ENCODE peak calls at places on chromosomes 12 and 14, in five cellular contexts. One of them, this sample, is unnamed.

GRCh38 chr12:12214635-12215131 is 52.2 kb downstream of the LRP6 start:
- DNase-seq in hepatocyte: no peak
- DNase-seq in PC-9: no peak
- DNase-seq in OCI-LY7: peak; percentile 32
- DNase-seq in MM.1S: peak; percentile 62
- DNase-seq in this sample: peak; percentile 66

GRCh38 chr14:36217027-36217426 is 40.5 kb upstream of the PTCSC3 start:
- DNase-seq in OCI-LY7: no peak
- DNase-seq in PC-9: no peak
- DNase-seq in hepatocyte: no peak
- DNase-seq in MM.1S: no peak
- DNase-seq in this sample: no peak

GRCh38 chr14:78005325-78005724 is 164.8 kb upstream of the NRXN3 start:
- DNase-seq in OCI-LY7: no peak
- DNase-seq in PC-9: peak; percentile 74
- DNase-seq in MM.1S: no peak
- DNase-seq in hepatocyte: peak; percentile 50
- DNase-seq in this sample: peak; percentile 78

GRCh38 chr12:65585648-65586420 is 238.4 kb upstream of the HMGA2 start:
- DNase-seq in OCI-LY7: no peak
- DNase-seq in PC-9: no peak
- DNase-seq in hepatocyte: no peak
- DNase-seq in MM.1S: no peak
- DNase-seq in this sample: no peak

GRCh38 chr14:103302966-103303365 is 31.1 kb upstream of the EIF5 start:
- DNase-seq in OCI-LY7: no peak
- DNase-seq in hepatocyte: no peak
- DNase-seq in MM.1S: no peak
- DNase-seq in PC-9: no peak
- DNase-seq in this sample: peak; percentile 19

GRCh38 chr14:29668201-29668600 is 259.4 kb downstream of the PRKD1 start:
- DNase-seq in hepatocyte: no peak
- DNase-seq in PC-9: no peak
- DNase-seq in MM.1S: no peak
- DNase-seq in OCI-LY7: no peak
- DNase-seq in this sample: no peak

GRCh38 chr14:56189306-56189705 is 71.1 kb downstream of the PELI2 start:
- DNase-seq in hepatocyte: peak; percentile 36
- DNase-seq in PC-9: peak; percentile 48
- DNase-seq in OCI-LY7: no peak
- DNase-seq in MM.1S: no peak
- DNase-seq in this sample: peak; percentile 80

GRCh38 chr14:65478596-65478995 is 66.1 kb downstream of the FUT8 start:
- DNase-seq in PC-9: no peak
- DNase-seq in MM.1S: no peak
- DNase-seq in OCI-LY7: no peak
- DNase-seq in hepatocyte: peak; percentile 14
- DNase-seq in this sample: peak; percentile 74

DNA sequence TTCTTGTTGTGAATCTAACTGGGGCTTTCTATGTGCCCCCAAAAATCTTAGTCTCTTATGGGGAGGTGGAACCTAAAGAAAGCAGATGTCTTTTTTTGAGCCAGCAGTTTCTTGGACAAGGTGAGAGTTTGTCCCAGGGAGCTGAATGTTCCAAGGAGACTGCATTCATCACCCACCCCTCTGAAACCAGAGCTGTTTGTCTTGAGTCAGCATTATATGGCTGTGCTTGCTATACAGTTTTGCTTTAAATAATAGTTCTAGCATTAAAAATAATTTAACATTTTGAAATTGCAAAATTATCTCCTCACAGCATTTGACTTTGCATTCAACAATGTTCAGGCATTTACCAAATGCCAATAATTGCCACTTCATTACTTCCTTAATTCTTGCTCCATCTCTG is 813.3 kb downstream of the BCL11B start:
- DNase-seq in hepatocyte: no peak
- DNase-seq in PC-9: no peak
- DNase-seq in MM.1S: no peak
- DNase-seq in OCI-LY7: no peak
- DNase-seq in this sample: no peak
- H3K9me2 ChIP-seq in hepatocyte: no peaks in the 10 kb centered on the region
- H3K9me2 ChIP-seq in PC-9: no peaks in the 10 kb centered on the region
- H3K9me2 ChIP-seq in MM.1S: no peaks in the 10 kb centered on the region
- H3K9me2 ChIP-seq in OCI-LY7: no peaks in the 10 kb centered on the region
- H3K9me2 ChIP-seq in this sample: no peaks in the 10 kb centered on the region

GRCh38 chr12:44523828-44524227 is 352.3 kb downstream of the NELL2 start:
- DNase-seq in MM.1S: no peak
- DNase-seq in hepatocyte: no peak
- DNase-seq in OCI-LY7: no peak
- DNase-seq in PC-9: no peak
- DNase-seq in this sample: no peak
- H3K9me2 ChIP-seq in MM.1S: no peaks in the 10 kb centered on the region
- H3K9me2 ChIP-seq in hepatocyte: no peaks in the 10 kb centered on the region
- H3K9me2 ChIP-seq in OCI-LY7: no peaks in the 10 kb centered on the region
- H3K9me2 ChIP-seq in PC-9: no peaks in the 10 kb centered on the region
- H3K9me2 ChIP-seq in this sample: no peaks in the 10 kb centered on the region

DNA sequence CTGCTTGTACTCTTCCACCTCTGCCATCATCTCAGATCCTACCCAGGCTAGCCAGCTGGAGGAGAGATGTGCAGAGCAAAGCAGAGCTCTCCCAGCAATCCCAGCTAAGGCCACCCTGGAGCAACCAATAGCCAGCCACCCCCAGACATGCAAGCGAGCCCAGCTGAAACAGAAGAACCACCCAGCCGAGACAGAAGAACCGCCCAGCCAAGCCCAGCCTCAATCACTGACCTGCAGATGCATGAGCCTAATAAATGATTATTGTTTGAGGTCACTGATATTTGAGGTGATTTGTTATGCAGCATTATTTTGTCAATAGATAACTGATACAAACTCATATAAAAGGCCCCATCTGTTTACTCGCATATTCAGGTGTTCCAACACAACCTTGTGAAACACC is 106.3 kb downstream of the SCARB1 start:
- DNase-seq in OCI-LY7: no peak
- DNase-seq in MM.1S: no peak
- DNase-seq in PC-9: no peak
- DNase-seq in hepatocyte: no peak
- DNase-seq in this sample: no peak
- H3K9me2 ChIP-seq in OCI-LY7: no peaks in the 10 kb centered on the region
- H3K9me2 ChIP-seq in MM.1S: no peaks in the 10 kb centered on the region
- H3K9me2 ChIP-seq in PC-9: no peaks in the 10 kb centered on the region
- H3K9me2 ChIP-seq in hepatocyte: no peaks in the 10 kb centered on the region
- H3K9me2 ChIP-seq in this sample: no peaks in the 10 kb centered on the region

GRCh38 chr14:93748208-93749080 is 39.8 kb downstream of the PRIMA1 start:
- DNase-seq in hepatocyte: no peak
- DNase-seq in PC-9: no peak
- DNase-seq in OCI-LY7: no peak
- DNase-seq in MM.1S: no peak
- DNase-seq in this sample: no peak

GRCh38 chr14:93747102-93747501 is 41.2 kb downstream of the PRIMA1 start:
- DNase-seq in MM.1S: no peak
- DNase-seq in OCI-LY7: no peak
- DNase-seq in hepatocyte: no peak
- DNase-seq in PC-9: no peak
- DNase-seq in this sample: no peak

GRCh38 chr14:93749081-93749430 is 39.2 kb downstream of the PRIMA1 start:
- DNase-seq in hepatocyte: no peak
- DNase-seq in OCI-LY7: no peak
- DNase-seq in MM.1S: no peak
- DNase-seq in PC-9: no peak
- DNase-seq in this sample: no peak

GRCh38 chr14:93745603-93746273 is 42.5 kb downstream of the PRIMA1 start:
- DNase-seq in hepatocyte: no peak
- DNase-seq in MM.1S: no peak
- DNase-seq in PC-9: no peak
- DNase-seq in OCI-LY7: no peak
- DNase-seq in this sample: no peak

GRCh38 chr14:93747560-93747959 is 40.7 kb downstream of the PRIMA1 start:
- DNase-seq in MM.1S: no peak
- DNase-seq in OCI-LY7: no peak
- DNase-seq in PC-9: no peak
- DNase-seq in hepatocyte: no peak
- DNase-seq in this sample: no peak
- H3K9me2 ChIP-seq in MM.1S: no peaks in the 10 kb centered on the region
- H3K9me2 ChIP-seq in OCI-LY7: no peaks in the 10 kb centered on the region
- H3K9me2 ChIP-seq in PC-9: no peaks in the 10 kb centered on the region
- H3K9me2 ChIP-seq in hepatocyte: no peaks in the 10 kb centered on the region
- H3K9me2 ChIP-seq in this sample: no peaks in the 10 kb centered on the region

GRCh38 chr12:18468521-18469075 is 207.3 kb downstream of the PIK3C2G start:
- DNase-seq in PC-9: no peak
- DNase-seq in hepatocyte: no peak
- DNase-seq in OCI-LY7: no peak
- DNase-seq in MM.1S: no peak
- DNase-seq in this sample: peak; percentile 83

GRCh38 chr12:18472304-18472703 is 211.0 kb downstream of the PIK3C2G start:
- DNase-seq in hepatocyte: no peak
- DNase-seq in OCI-LY7: no peak
- DNase-seq in MM.1S: no peak
- DNase-seq in PC-9: no peak
- DNase-seq in this sample: no peak

GRCh38 chr12:18462437-18462836 is 201.1 kb downstream of the PIK3C2G start:
- DNase-seq in OCI-LY7: no peak
- DNase-seq in MM.1S: no peak
- DNase-seq in PC-9: no peak
- DNase-seq in hepatocyte: no peak
- DNase-seq in this sample: peak; percentile 83

GRCh38 chr12:18470251-18470650 is 208.9 kb downstream of the PIK3C2G start:
- DNase-seq in hepatocyte: no peak
- DNase-seq in PC-9: no peak
- DNase-seq in OCI-LY7: no peak
- DNase-seq in MM.1S: no peak
- DNase-seq in this sample: no peak

GRCh38 chr12:18467636-18468520 is 206.6 kb downstream of the PIK3C2G start:
- DNase-seq in PC-9: no peak
- DNase-seq in OCI-LY7: no peak
- DNase-seq in hepatocyte: no peak
- DNase-seq in MM.1S: peak; percentile 80
- DNase-seq in this sample: no peak
- H3K9me2 ChIP-seq in PC-9: no peaks in the 10 kb centered on the region
- H3K9me2 ChIP-seq in OCI-LY7: no peaks in the 10 kb centered on the region
- H3K9me2 ChIP-seq in hepatocyte: no peaks in the 10 kb centered on the region
- H3K9me2 ChIP-seq in MM.1S: no peaks in the 10 kb centered on the region
- H3K9me2 ChIP-seq in this sample: no peaks in the 10 kb centered on the region

DNA sequence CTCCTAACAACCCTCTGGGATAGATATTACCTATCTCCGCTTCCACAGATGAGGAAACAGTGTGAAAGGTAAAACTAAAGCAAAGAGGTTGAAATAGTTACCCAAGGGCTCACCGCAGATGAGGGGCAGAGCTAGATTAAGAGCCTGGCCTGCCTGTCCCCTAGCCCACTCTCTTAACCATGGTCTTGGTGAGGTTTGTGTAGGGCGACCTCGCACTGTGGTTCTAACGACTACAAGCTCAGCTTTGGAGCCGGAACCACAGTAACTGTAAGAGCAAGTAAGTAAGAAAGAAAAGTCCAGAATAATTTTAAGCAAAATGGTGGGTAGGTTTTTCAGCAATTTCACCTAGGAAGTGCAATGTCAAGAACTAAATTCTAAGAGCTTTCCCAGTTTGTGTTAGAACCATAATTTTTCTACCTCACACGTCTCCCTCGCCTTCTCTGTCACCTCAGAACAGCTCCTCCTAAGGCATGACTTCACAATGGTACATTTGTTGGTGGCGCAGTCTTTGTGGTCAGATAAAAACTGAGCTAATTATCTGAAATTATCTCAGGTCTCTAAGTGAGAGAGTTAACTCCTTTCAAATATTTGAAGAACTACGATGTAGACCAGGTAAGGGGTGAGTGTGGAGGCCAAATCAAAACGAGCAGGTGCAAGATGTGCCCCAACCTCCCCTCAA is 64.8 kb downstream of the DAD1 start:
- DNase-seq in MM.1S: no peak
- DNase-seq in OCI-LY7: no peak
- DNase-seq in hepatocyte: no peak
- DNase-seq in PC-9: no peak
- DNase-seq in this sample: no peak
- H3K9me2 ChIP-seq in MM.1S: no peaks in the 10 kb centered on the region
- H3K9me2 ChIP-seq in OCI-LY7: no peaks in the 10 kb centered on the region
- H3K9me2 ChIP-seq in hepatocyte: no peaks in the 10 kb centered on the region
- H3K9me2 ChIP-seq in PC-9: no peaks in the 10 kb centered on the region
- H3K9me2 ChIP-seq in this sample: no peaks in the 10 kb centered on the region

This sample was measured in GM23248.